ENCODE peak calls at places on chromosome 13, in nine cellular contexts. V is nephron progenitor cell; S is effector memory CD4-positive, alpha-beta T cell; K is B cell; Z is fibroblast of lung; D is NCI-H2029; O is iris pigment epithelial cell; L is substantia nigra; W is sigmoid colon. N is an unnamed sample.

GRCh38 chr13:99812611-99813010 is 159.0 kb downstream of the ZIC5 start:
- DNase-seq in V (no peak), S (no peak), K (no peak), Z (peak), D (no peak), O (peak), L (no peak), W (no peak), N (no peak)

GRCh38 chr13:114124921-114125320 is 7.5 kb downstream of the RASA3 start:
- DNase-seq in V (no peak), S (peak), K (no peak), Z (peak), D (no peak), O (peak), L (no peak), W (no peak), N (no peak)

GRCh38 chr13:60620611-60621395 is 223.8 kb downstream of the TDRD3 start:
- DNase-seq in V (no peak), S (no peak), K (no peak), Z (peak), D (no peak), O (peak), L (no peak), W (no peak), N (no peak)

GRCh38 chr13:71358218-71358617 is 508.8 kb downstream of the DACH1 start:
- DNase-seq in V (no peak), S (no peak), K (no peak), Z (no peak), D (no peak), O (no peak), L (no peak), W (no peak), N (peak)

GRCh38 chr13:98333481-98333880 is 156.4 kb upstream of the RNF113B start:
- DNase-seq in V (no peak), S (no peak), K (no peak), Z (no peak), D (no peak), O (no peak), L (no peak), W (no peak), N (no peak)

GRCh38 chr13:106532111-106532929 is 3.1 kb downstream of the EFNB2 start:
- DNase-seq in V (no peak), S (no peak), K (no peak), Z (peak), D (no peak), O (peak), L (no peak), W (no peak), N (peak)

GRCh38 chr13:53507741-53508140 is 479.1 kb downstream of the OLFM4 start:
- DNase-seq in V (no peak), S (no peak), K (no peak), Z (no peak), D (no peak), O (no peak), L (no peak), W (no peak), N (no peak)

GRCh38 chr13:48493076-48493765 is 39.7 kb downstream of the RCBTB2 start:
- DNase-seq in V (no peak), S (no peak), K (no peak), Z (no peak), D (no peak), O (no peak), L (no peak), W (no peak), N (peak)

GRCh38 chr13:91459485-91459884 is 61.1 kb downstream of the GPC5 start:
- DNase-seq in V (no peak), S (no peak), K (no peak), Z (no peak), D (no peak), O (no peak), L (no peak), W (no peak), N (no peak)

GRCh38 chr13:67076378-67076777 is 153.8 kb downstream of the PCDH9 start:
- DNase-seq in V (no peak), S (no peak), K (no peak), Z (peak), D (no peak), O (peak), L (no peak), W (no peak), N (no peak)

GRCh38 chr13:49374585-49375290 is 69.1 kb downstream of the CAB39L start:
- DNase-seq in V (no peak), S (no peak), K (no peak), Z (peak), D (no peak), O (peak), L (no peak), W (no peak), N (peak)

GRCh38 chr13:30776661-30777060 is 41.3 kb downstream of the ALOX5AP start:
- DNase-seq in V (no peak), S (no peak), K (no peak), Z (no peak), D (no peak), O (peak), L (no peak), W (no peak), N (no peak)

GRCh38 chr13:32381539-32381938 is 46.4 kb downstream of the N4BP2L1 start:
- DNase-seq in V (peak), S (peak), K (no peak), Z (peak), D (no peak), O (peak), L (peak), W (no peak), N (peak)

GRCh38 chr13:67996101-67996500 is 766.0 kb upstream of the PCDH9 start:
- DNase-seq in V (no peak), S (no peak), K (no peak), Z (no peak), D (no peak), O (no peak), L (no peak), W (no peak), N (no peak)